ENCODE peak calls at places on chromosomes 13 and 19, in five cellular contexts. Q is SK-N-SH, V is A549, Y is HCT116, K is GM12878. T is an unnamed sample.

GRCh38 chr13:29520671-29521070 is 74.8 kb downstream of the SLC7A1 start:
- DNase-seq in Q (no peak), V (no peak), Y (no peak), K (no peak), T (no peak)

GRCh38 chr13:41496420-41497234 is 39.3 kb downstream of the RGCC start:
- DNase-seq in Q (no peak), V (no peak), Y (no peak), K (no peak), T (no peak)

GRCh38 chr19:28836366-28836765 is 376.6 kb downstream of the UQCRFS1 start:
- DNase-seq in Q (no peak), V (no peak), Y (no peak), K (no peak), T (no peak)

GRCh38 chr19:18520848-18521691 is 800 bp downstream of the ELL start:
- DNase-seq in Q (no peak), V (no peak), Y (no peak), K (no peak), T (no peak)

GRCh38 chr13:82245860-82246259 is 1636.4 kb downstream of the SLITRK1 start:
- DNase-seq in Q (no peak), V (no peak), Y (no peak), K (no peak), T (no peak)

GRCh38 chr19:49200238-49200862 is 42.8 kb downstream of the TRPM4 start:
- DNase-seq in Q (peak; percentile 77), V (peak; percentile 58), Y (no peak), K (no peak), T (no peak)

GRCh38 chr13:106373989-106374572 is 161.4 kb downstream of the EFNB2 start:
- DNase-seq in Q (no peak), V (no peak), Y (no peak), K (peak; percentile 69), T (no peak)

GRCh38 chr19:1453525-1454371 is 3.8 kb downstream of the APC2 start:
- DNase-seq in Q (peak; percentile 75), V (no peak), Y (no peak), K (no peak), T (no peak)

GRCh38 chr19:1027953-1028902 is 1.8 kb downstream of the CNN2 start:
- DNase-seq in Q (peak; percentile 86), V (peak; percentile 43), Y (peak; percentile 52), K (no peak), T (peak; percentile 59)

GRCh38 chr19:1041835-1042685 is 2.2 kb downstream of the ABCA7 start:
- DNase-seq in Q (no peak), V (peak; percentile 81), Y (peak; percentile 90), K (no peak), T (no peak)

GRCh38 chr19:2097330-2098327 is 914 bp downstream of the IZUMO4 start:
- DNase-seq in Q (no peak), V (no peak), Y (no peak), K (no peak), T (no peak)

GRCh38 chr13:111912991-111913781 is 153.8 kb upstream of the SOX1 start:
- DNase-seq in Q (no peak), V (no peak), Y (no peak), K (no peak), T (no peak)

GRCh38 chr13:97142452-97142851 is 79.7 kb upstream of the MBNL2 start:
- DNase-seq in Q (no peak), V (peak; percentile 53), Y (peak; percentile 78), K (no peak), T (no peak)

GRCh38 chr19:10403137-10404021 is at the start of gene CDC37:
- DNase-seq in Q (peak; percentile 98), V (peak; percentile 93), Y (peak; percentile 93), K (peak; percentile 80), T (peak; percentile 90)

GRCh38 chr13:82634946-82635345 is 1247.3 kb downstream of the SLITRK1 start:
- DNase-seq in Q (no peak), V (no peak), Y (no peak), K (no peak), T (no peak)

GRCh38 chr13:48255090-48255489 is 22.1 kb downstream of the ITM2B start:
- DNase-seq in Q (no peak), V (no peak), Y (no peak), K (no peak), T (no peak)

GRCh38 chr13:76725211-76725610 is 161.0 kb downstream of the KCTD12 start:
- DNase-seq in Q (no peak), V (no peak), Y (no peak), K (no peak), T (no peak)

GRCh38 chr13:56752630-56753029 is 388.1 kb upstream of the PRR20A start:
- DNase-seq in Q (no peak), V (no peak), Y (no peak), K (no peak), T (no peak)

GRCh38 chr19:29666634-29667389 is 1.6 kb downstream of the PLEKHF1 start:
- DNase-seq in Q (no peak), V (no peak), Y (no peak), K (no peak), T (no peak)

DNA sequence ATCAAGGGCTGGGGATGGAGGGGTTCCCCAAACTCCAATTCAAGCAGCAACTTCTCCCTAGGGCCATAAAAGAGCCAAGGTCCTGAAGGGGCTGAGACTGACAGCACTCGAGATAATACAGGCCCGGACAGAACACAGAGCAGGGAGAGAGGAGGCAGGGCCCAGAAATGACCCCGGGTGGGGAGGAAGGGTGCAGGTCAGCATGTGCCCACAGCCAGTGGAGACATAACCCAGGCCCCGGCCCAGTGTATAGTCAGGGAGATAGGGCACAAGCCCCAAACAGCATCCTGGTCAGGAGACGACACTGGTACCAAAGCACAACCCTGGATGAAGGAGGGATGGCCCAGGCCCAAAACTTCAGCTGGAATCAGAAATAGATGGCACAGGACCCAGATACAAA is 28.6 kb upstream of the ATP1A3 start:
- DNase-seq in Q (no peak), V (no peak), Y (no peak), K (no peak), T (no peak)
- TF ChIP-seq REST in Q (no peak), V (no peak), Y (no peak), K (no peak), T (no peak)

DNA sequence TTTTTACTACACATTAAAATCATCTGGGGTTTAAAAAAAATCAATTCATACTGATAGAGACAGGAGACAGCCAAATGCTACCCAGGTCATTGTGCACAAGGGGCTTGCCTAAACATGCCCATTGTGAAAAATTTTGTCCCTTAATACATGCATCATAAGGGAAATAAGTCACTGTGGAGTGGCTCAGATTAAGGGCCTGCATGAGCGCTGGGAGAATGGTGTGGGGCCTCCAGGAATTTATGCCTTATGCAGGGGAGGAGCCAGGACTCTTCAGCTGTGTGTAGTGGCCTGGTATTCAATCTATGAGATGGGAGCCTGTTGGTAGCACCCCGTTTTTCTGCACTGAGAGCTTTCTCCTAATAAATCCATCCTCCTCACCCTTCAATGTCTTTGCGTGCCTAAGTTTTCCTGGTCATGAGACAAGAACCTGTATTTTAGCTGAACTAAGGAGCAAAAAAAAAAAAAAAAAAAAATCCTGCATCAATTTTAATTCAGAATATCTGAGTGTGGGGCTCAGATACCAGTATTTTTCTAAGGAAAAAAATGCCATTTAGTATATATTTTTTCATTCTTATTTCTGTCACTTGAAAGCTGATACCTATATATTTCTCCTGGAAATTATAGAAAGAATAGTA is 997.6 kb upstream of the ATXN8OS start:
- DNase-seq in Q (no peak), V (no peak), Y (no peak), K (no peak), T (no peak)
- TF ChIP-seq REST in Q (no peak), V (no peak), Y (no peak), K (no peak), T (no peak)

GRCh38 chr13:99468971-99469545 is 32.2 kb upstream of the TM9SF2 start:
- DNase-seq in Q (no peak), V (no peak), Y (no peak), K (no peak), T (peak; percentile 61)

GRCh38 chr13:99467764-99468163 is 33.5 kb upstream of the TM9SF2 start:
- DNase-seq in Q (no peak), V (no peak), Y (no peak), K (no peak), T (no peak)

GRCh38 chr13:99463998-99464397 is 37.3 kb upstream of the TM9SF2 start:
- DNase-seq in Q (no peak), V (no peak), Y (no peak), K (no peak), T (no peak)

GRCh38 chr13:99465454-99465853 is 35.8 kb upstream of the TM9SF2 start:
- DNase-seq in Q (no peak), V (no peak), Y (no peak), K (no peak), T (no peak)

GRCh38 chr13:99464441-99464949 is 36.8 kb upstream of the TM9SF2 start:
- DNase-seq in Q (no peak), V (no peak), Y (no peak), K (no peak), T (no peak)
- TF ChIP-seq REST in Q (no peak), V (no peak), Y (no peak), K (no peak), T (no peak)

DNA sequence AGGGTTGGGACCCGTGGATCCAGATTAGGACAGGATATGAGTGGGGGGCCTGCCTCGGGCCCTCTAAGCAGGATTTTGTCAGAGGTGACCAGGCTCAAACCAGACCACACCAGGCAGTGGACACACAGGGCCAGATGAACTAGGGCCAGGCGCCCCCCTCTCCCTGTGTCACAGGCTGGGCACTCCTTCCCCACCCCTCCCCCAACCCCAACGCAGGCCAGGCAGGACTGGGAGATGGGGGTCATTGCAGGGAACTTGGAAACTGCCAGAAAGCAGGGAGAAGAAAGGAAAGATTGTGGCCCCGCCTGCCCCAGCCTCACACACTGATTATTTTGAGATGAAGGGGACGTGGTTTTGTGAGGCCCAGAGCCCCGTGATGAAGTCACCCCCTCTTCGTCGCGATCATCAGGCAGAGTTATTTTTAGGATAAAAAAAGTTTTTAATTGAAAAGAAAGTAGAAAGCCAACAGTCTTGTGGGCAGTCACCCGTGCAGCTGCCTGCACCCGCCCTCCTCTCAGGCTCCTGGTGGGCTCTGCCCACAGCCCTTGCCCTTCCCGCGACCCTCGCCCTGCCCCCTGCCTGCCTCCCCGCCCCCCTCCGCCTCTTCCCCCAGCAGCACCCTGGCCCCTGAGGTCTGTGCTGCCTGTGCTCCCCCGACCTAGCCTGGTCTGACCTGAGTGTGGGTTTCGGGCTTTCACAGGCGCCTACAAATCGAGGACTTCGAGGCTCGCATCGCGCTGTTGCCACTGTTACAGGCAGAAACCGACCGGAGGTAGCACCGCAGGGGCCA is 1.9 kb upstream of the YJEFN3 start:
- DNase-seq in Q (no peak), V (no peak), Y (no peak), K (no peak), T (no peak)
- TF ChIP-seq REST in Q (no peak), V (no peak), Y (no peak), K (no peak), T (no peak)

GRCh38 chr19:15511671-15512424 is 3.5 kb downstream of the CYP4F22 start:
- DNase-seq in Q (no peak), V (no peak), Y (no peak), K (no peak), T (no peak)
- TF ChIP-seq REST in Q (no peak), V (no peak), Y (no peak), K (no peak), T (no peak)

DNA sequence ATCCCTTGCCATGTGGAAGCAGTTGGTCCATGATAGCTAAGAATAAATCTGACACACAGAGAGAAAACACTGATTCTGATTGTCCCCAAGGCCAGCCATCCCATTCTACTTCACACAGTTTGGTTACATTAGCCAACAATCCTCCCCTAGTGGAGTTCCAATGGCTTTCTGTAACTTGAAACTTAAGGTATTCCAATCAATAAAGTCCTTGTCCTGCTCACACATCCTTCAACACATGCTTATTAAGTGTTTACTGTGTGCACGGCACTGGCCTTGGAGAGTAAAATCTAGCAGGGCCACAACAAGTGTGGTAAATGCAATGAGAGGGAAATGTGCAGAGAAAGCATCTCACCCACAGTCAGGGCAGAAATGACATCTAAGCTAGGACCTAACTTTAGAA is 76.7 kb downstream of the NUFIP1 start:
- DNase-seq in Q (no peak), V (no peak), Y (no peak), K (no peak), T (no peak)
- TF ChIP-seq REST in Q (no peak), V (no peak), Y (no peak), K (no peak), T (no peak)

GRCh38 chr19:53958168-53958571 is 4.6 kb upstream of the CACNG8 start:
- DNase-seq in Q (peak; percentile 92), V (no peak), Y (no peak), K (no peak), T (no peak)
- TF ChIP-seq REST in Q (no peak), V (no peak), Y (no peak), K (no peak), T (no peak)